ENCODE peak calls at places on chromosomes 16 and 17, in five cellular contexts. Y is mesendoderm, K is uterus, F is right lobe of liver, Q is left ventricle myocardium inferior. D is an unnamed sample. For H3K4me1, the result is how much of the 10 kb centered on the place peaks cover.

GRCh38 chr16:24539850-24540484 is 601 bp downstream of the RBBP6 start:
- DNase-seq in Y (no peak), K (peak), F (peak), Q (peak), D (peak)

GRCh38 chr17:14854691-14855090 is 410.4 kb downstream of the PMP22 start:
- DNase-seq in Y (no peak), K (no peak), F (no peak), Q (no peak), D (no peak)

GRCh38 chr17:82242977-82243647 is 14.3 kb downstream of the SLC16A3 start:
- DNase-seq in Y (no peak), K (peak), F (peak), Q (peak), D (peak)

GRCh38 chr16:57485916-57486857 is at the start of gene DOK4:
- DNase-seq in Y (peak), K (peak), F (peak), Q (peak), D (peak)

GRCh38 chr16:3038256-3038655 is 1.5 kb upstream of the BICDL2 start:
- DNase-seq in Y (peak), K (no peak), F (peak), Q (no peak), D (no peak)

GRCh38 chr17:8916470-8916869 is 49.0 kb upstream of the PIK3R6 start:
- DNase-seq in Y (no peak), K (no peak), F (no peak), Q (no peak), D (no peak)

GRCh38 chr17:14289162-14289561 is 11.7 kb upstream of the HS3ST3B1 start:
- DNase-seq in Y (no peak), K (no peak), F (no peak), Q (no peak), D (no peak)

GRCh38 chr17:14320734-14321475 is 20.0 kb downstream of the HS3ST3B1 start:
- DNase-seq in Y (no peak), K (no peak), F (peak), Q (no peak), D (no peak)

GRCh38 chr17:48062273-48062672 is 14.1 kb downstream of the NFE2L1 start:
- DNase-seq in Y (no peak), K (no peak), F (no peak), Q (no peak), D (no peak)

GRCh38 chr17:78967782-78968362 is 11.9 kb downstream of the LGALS3BP start:
- DNase-seq in Y (no peak), K (no peak), F (no peak), Q (no peak), D (no peak)

GRCh38 chr17:78966123-78966813 is 13.5 kb downstream of the LGALS3BP start:
- DNase-seq in Y (no peak), K (no peak), F (no peak), Q (no peak), D (no peak)

GRCh38 chr17:78965369-78965982 is 14.2 kb downstream of the LGALS3BP start:
- DNase-seq in Y (no peak), K (no peak), F (no peak), Q (no peak), D (no peak)

GRCh38 chr17:78969865-78970264 is 9.9 kb downstream of the LGALS3BP start:
- DNase-seq in Y (no peak), K (no peak), F (no peak), Q (no peak), D (no peak)

GRCh38 chr17:78966906-78967600 is 12.7 kb downstream of the LGALS3BP start:
- DNase-seq in Y (no peak), K (no peak), F (no peak), Q (no peak), D (no peak)
- H3K4me1 ChIP-seq in Y (under half), K (under half), F (under half), Q (under half), D (under half)

GRCh38 chr16:471353-472198 is 46.1 kb downstream of the RAB11FIP3 start:
- DNase-seq in Y (peak), K (no peak), F (no peak), Q (peak), D (peak)

GRCh38 chr16:472199-472504 is 46.7 kb downstream of the RAB11FIP3 start:
- DNase-seq in Y (no peak), K (no peak), F (no peak), Q (no peak), D (no peak)

GRCh38 chr16:470418-470817 is 45.0 kb downstream of the RAB11FIP3 start:
- DNase-seq in Y (no peak), K (no peak), F (no peak), Q (no peak), D (no peak)

GRCh38 chr16:466651-467050 is 41.2 kb downstream of the RAB11FIP3 start:
- DNase-seq in Y (no peak), K (no peak), F (no peak), Q (no peak), D (no peak)

DNA sequence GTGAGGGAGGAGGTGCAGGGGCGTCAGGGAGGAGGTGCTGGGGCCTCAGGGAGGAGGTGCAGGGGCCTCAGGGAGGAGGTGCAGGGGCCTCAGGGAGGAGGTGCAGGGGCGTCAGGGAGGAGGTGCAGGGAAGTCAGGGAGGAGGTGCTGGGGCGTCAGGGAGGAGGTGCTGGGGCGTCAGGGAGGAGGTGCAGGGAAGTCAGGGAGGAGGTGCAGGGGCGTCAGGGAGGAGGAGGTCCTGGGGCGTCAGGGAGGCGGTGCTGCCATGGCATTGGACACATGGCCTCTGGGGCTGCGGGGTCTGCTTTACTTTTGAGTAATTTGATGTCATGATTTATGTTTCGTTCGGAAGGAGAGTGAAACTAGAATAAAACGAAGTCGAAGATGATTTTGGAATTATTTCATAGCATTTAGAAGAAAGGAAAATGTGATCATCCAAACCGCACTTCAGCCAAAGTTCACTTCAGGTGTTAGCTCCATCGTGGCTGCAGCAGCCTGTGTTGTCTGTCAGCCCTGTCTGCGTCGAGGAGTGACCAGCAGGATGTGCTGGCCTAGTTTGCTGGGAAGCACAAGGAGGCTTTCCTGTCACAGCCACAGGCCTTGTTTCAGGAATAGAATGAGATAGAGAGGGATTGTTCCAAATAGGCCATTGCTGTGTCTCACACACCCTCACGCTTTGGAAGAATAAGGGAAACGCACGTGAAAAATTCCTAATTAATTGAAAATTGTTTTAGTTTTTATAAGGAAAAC is 42.8 kb downstream of the RAB11FIP3 start:
- DNase-seq in Y (peak), K (no peak), F (no peak), Q (no peak), D (no peak)
- H3K27ac ChIP-seq in Y (no peak), K (no peak), F (no peak), Q (no peak), D (no peak)

GRCh38 chr17:72118588-72119279 is 2.1 kb upstream of the SOX9 start:
- DNase-seq in Y (peak), K (no peak), F (peak), Q (peak), D (peak)

GRCh38 chr17:72119963-72120877 is 600 bp upstream of the SOX9 start:
- DNase-seq in Y (peak), K (no peak), F (peak), Q (peak), D (peak)

GRCh38 chr17:72120878-72121163 is at the start of gene SOX9:
- DNase-seq in Y (peak), K (no peak), F (peak), Q (peak), D (peak)

GRCh38 chr17:72117748-72118587 is 2.9 kb upstream of the SOX9 start:
- DNase-seq in Y (no peak), K (no peak), F (no peak), Q (no peak), D (no peak)

DNA sequence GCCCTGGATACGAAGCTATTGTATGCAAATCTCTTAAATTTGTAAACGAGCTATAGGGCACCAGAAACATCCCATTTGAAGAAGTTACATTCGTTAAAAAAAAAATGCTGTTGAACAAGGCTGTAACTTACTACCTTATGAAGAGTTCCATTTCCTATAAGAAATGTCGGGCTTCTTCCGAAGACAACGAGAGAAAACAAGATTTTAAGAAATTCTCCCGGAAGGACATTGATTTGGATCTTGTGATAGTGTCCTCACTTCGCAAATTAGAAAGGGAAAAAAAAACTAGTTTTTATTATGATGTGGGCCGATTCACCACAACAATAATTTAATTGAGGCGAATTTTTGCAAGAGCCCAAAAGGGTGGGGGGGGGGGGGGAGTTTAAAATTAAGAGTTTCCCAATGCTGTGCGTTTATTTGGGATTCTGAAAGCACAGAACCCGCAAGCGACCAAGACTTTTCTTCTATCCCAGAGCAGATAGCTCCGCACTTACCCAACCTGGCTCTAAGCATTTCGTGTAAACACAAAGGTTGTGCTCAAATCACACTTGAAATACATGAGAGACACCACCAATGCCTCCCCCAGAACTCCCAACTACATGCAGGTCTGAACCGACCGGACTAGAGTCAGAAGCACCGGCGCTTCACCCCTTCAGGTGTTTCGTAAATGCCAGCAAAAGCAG is 1.4 kb upstream of the SOX9 start:
- DNase-seq in Y (no peak), K (no peak), F (no peak), Q (no peak), D (no peak)
- H3K4me3 ChIP-seq in Y (no peak), K (no peak), F (peak), Q (peak), D (peak)

GRCh38 chr16:81833751-81834150 is 54.7 kb downstream of the PLCG2 start:
- DNase-seq in Y (no peak), K (no peak), F (no peak), Q (no peak), D (no peak)

GRCh38 chr16:81831722-81832126 is 52.6 kb downstream of the PLCG2 start:
- DNase-seq in Y (peak), K (peak), F (peak), Q (peak), D (peak)

GRCh38 chr16:81832801-81833547 is 53.9 kb downstream of the PLCG2 start:
- DNase-seq in Y (no peak), K (no peak), F (no peak), Q (no peak), D (no peak)

GRCh38 chr16:81834868-81835267 is 55.8 kb downstream of the PLCG2 start:
- DNase-seq in Y (no peak), K (no peak), F (no peak), Q (no peak), D (no peak)

DNA sequence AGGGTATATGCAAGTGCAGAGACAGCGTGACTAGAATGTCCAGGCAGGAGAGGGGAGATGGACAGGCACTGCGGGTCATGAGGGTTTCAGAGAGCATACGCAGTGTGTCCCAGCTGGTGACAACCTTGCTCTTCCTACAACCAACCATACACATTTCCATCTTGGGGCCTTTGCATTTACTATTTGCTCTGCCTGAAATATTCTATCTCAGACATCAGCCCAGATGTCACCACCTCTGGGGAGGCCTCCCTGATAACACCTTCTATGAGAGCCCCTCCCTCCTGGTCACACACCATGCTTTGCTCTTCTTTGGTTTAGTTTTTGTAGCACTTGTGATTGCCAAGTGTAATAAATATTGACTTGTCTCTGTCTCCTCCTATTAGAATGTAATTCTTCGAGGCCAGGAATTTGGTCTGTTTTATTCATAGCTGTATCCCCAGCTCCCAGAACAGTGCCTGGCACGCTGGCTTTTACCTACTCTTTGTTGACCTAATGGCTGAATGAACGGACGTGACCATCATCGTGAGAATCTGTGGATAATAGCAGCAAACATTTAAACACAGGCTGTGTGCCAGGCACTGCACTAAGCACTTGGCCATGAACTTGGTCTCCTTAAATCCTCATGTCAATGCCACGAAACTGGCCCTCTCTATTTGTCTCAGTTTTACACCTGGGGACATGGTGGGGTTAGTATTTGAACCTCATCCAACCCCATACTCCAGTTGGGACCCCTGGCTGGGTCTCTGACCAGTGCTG is 51.9 kb downstream of the PLCG2 start:
- DNase-seq in Y (no peak), K (no peak), F (no peak), Q (no peak), D (no peak)
- H3K4me1 ChIP-seq in Y (under half), K (under half), F (under half), Q (under half), D (under half)

DNA sequence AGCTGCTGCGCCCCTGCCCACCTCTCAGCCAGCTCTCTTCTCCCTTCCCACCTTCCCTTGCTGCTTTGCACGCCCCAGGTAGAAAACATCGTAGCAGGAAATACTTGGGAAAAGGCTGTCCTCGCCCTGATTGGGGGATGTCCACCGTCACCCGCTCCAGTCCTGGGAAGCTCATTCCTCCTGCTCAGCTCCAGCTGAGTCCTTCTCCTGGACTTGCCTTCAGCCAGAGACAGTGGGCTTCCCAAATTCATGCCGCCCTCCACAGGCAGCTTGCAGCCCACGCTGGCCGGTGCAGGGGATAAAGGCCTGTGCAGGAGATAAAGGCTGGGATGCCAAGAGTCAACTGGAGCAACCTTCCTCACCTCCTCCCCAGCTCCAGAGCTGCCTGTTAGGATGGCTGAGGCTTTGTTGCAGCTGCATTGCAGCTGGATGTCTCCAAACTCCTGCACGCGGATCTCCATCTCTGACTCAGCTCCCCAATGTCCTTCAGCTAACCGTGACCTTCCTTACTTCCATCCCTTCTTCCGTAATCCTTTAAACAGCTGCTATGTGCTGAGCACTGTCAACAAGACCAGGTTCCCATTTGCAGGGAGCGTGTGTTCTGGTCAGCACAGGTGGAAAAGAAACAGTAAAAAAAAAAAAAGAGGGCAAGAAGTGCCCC is 402.0 kb upstream of the TNRC6C start:
- DNase-seq in Y (no peak), K (no peak), F (no peak), Q (no peak), D (no peak)
- H3K27ac ChIP-seq in Y (no peak), K (no peak), F (no peak), Q (no peak), D (no peak)

D was measured in heart right ventricle.